ENCODE peak calls at places on chromosomes 1 and 21, in five cellular contexts. F, S, K, V and O are unnamed samples.

GRCh38 chr21:17513214-17514123 is 626 bp downstream of the CXADR start:
- DNase-seq in S (peak; percentile 61), K (peak; percentile 29), F (no peak), V (no peak), O (peak; percentile 23)

GRCh38 chr1:67713071-67713806 is 28.2 kb downstream of the GADD45A start:
- DNase-seq in F (no peak), K (peak; percentile 84), V (no peak), S (no peak), O (peak; percentile 48)

GRCh38 chr21:44854391-44854663 is 19.2 kb downstream of the PTTG1IP start:
- DNase-seq in F (no peak), S (no peak), K (no peak), V (no peak), O (no peak)

GRCh38 chr1:220787069-220787614 is 429 bp downstream of the MTARC1 start:
- DNase-seq in S (no peak), F (no peak), V (no peak), K (no peak), O (no peak)

GRCh38 chr1:196400478-196401453 is 207.5 kb downstream of the KCNT2 start:
- DNase-seq in K (peak; percentile 93), F (no peak), V (no peak), S (peak; percentile 28), O (peak; percentile 23)

GRCh38 chr1:26824735-26825134 is 1.8 kb upstream of the ZDHHC18 start:
- DNase-seq in S (no peak), V (no peak), K (no peak), F (no peak), O (no peak)

GRCh38 chr1:55007626-55008025 is 8.9 kb downstream of the BSND start:
- DNase-seq in K (no peak), F (no peak), S (no peak), V (no peak), O (no peak)

GRCh38 chr1:177571485-177572076 is 398.3 kb downstream of the SEC16B start:
- DNase-seq in V (no peak), F (no peak), K (peak; percentile 43), S (no peak), O (no peak)

GRCh38 chr1:231921951-231922350 is 295.4 kb downstream of the DISC1 start:
- DNase-seq in F (no peak), K (no peak), S (no peak), V (no peak), O (no peak)

GRCh38 chr21:44834951-44835646 is 17.2 kb upstream of the SUMO3 start:
- DNase-seq in V (no peak), S (no peak), K (no peak), F (no peak), O (no peak)

GRCh38 chr21:35150562-35151226 is 101.6 kb upstream of the RUNX1 start:
- DNase-seq in F (no peak), K (peak; percentile 47), V (no peak), S (no peak), O (no peak)

GRCh38 chr1:69755647-69756046 is 187.9 kb downstream of the LRRC7 start:
- DNase-seq in F (no peak), V (no peak), S (no peak), K (no peak), O (no peak)

GRCh38 chr1:6397844-6398243 is 4.3 kb upstream of the ACOT7 start:
- DNase-seq in S (no peak), F (no peak), V (no peak), K (no peak), O (no peak)

GRCh38 chr1:92804721-92805169 is 19.8 kb upstream of the EVI5 start:
- DNase-seq in S (peak; percentile 85), V (no peak), K (peak; percentile 90), F (no peak), O (peak; percentile 65)

GRCh38 chr1:180153032-180153431 is 1.6 kb upstream of the QSOX1 start:
- DNase-seq in K (no peak), S (no peak), V (no peak), F (peak; percentile 31), O (no peak)

GRCh38 chr1:17545354-17545753 is 5.9 kb downstream of the ARHGEF10L start:
- DNase-seq in K (peak; percentile 72), V (no peak), S (no peak), F (no peak), O (no peak)

GRCh38 chr1:204376919-204377799 is 17.4 kb upstream of the PLEKHA6 start:
- DNase-seq in K (no peak), S (peak; percentile 53), F (no peak), V (no peak), O (no peak)

GRCh38 chr1:91876040-91876470 is 9.9 kb downstream of the TGFBR3 start:
- DNase-seq in V (peak; percentile 65), S (no peak), F (no peak), K (no peak), O (no peak)

GRCh38 chr1:22127248-22127647 is 15.6 kb downstream of the WNT4 start:
- DNase-seq in K (no peak), F (no peak), S (no peak), V (no peak), O (peak; percentile 8)

GRCh38 chr1:183300828-183301227 is 114.8 kb downstream of the LAMC2 start:
- DNase-seq in F (no peak), V (no peak), S (no peak), K (no peak), O (no peak)

GRCh38 chr1:41466146-41466545 is 18.3 kb downstream of the EDN2 start:
- DNase-seq in V (peak; percentile 28), K (no peak), F (no peak), S (no peak), O (no peak)

GRCh38 chr1:172286629-172287076 is 133.8 kb upstream of the C1orf105 start:
- DNase-seq in V (no peak), K (peak; percentile 94), F (no peak), S (no peak), O (peak; percentile 47)

GRCh38 chr21:42433946-42434551 is 30.3 kb downstream of the UBASH3A start:
- DNase-seq in F (no peak), S (no peak), V (no peak), K (no peak), O (no peak)

GRCh38 chr1:42105025-42105424 is 48.2 kb upstream of the GUCA2B start:
- DNase-seq in F (no peak), V (no peak), K (no peak), S (no peak), O (no peak)

GRCh38 chr1:43441894-43442632 is 11.7 kb downstream of the HYI start:
- DNase-seq in S (peak; percentile 53), K (no peak), V (no peak), F (no peak), O (peak; percentile 11)

GRCh38 chr1:96865731-96866684 is 144.4 kb downstream of the PTBP2 start:
- DNase-seq in S (no peak), F (no peak), K (peak; percentile 100), V (no peak), O (peak; percentile 52)

GRCh38 chr1:28122183-28122582 is 33.8 kb upstream of the EYA3 start:
- DNase-seq in F (no peak), S (no peak), V (no peak), K (no peak), O (no peak)

GRCh38 chr21:32726742-32727477 is 903 bp downstream of the SYNJ1 start:
- DNase-seq in F (no peak), S (no peak), K (peak; percentile 20), V (no peak), O (no peak)

GRCh38 chr1:180953291-180953747 is 40.6 kb downstream of the KIAA1614 start:
- DNase-seq in S (no peak), F (no peak), K (no peak), V (peak; percentile 43), O (no peak)

GRCh38 chr1:27116210-27116609 is 38.7 kb downstream of the SLC9A1 start:
- DNase-seq in S (peak; percentile 74), K (no peak), V (no peak), F (no peak), O (peak; percentile 71)

GRCh38 chr1:31828341-31828740 is 12.5 kb upstream of the SPOCD1 start:
- DNase-seq in F (peak; percentile 64), V (no peak), K (no peak), S (no peak), O (no peak)
- H3K4me3 ChIP-seq in F (no peak overlapping the region), V (no peak overlapping the region), K (no peak overlapping the region), S (no peak overlapping the region), O (no peak overlapping the region)

GRCh38 chr1:165355221-165355976 is 1.1 kb downstream of the LMX1A start:
- DNase-seq in V (no peak), F (no peak), K (no peak), S (no peak), O (no peak)

GRCh38 chr1:165353731-165354671 is 2.5 kb downstream of the LMX1A start:
- DNase-seq in F (no peak), V (no peak), S (no peak), K (no peak), O (no peak)

GRCh38 chr1:165356876-165357275 is 361 bp upstream of the LMX1A start:
- DNase-seq in F (no peak), V (no peak), K (no peak), S (peak; percentile 44), O (no peak)

GRCh38 chr1:165354739-165355138 is 1.8 kb downstream of the LMX1A start:
- DNase-seq in V (no peak), K (no peak), F (no peak), S (no peak), O (no peak)

GRCh38 chr1:165355977-165356811 is at the start of gene LMX1A:
- DNase-seq in K (no peak), V (no peak), F (no peak), S (peak; percentile 51), O (no peak)
- H3K4me3 ChIP-seq in K (no peak within 1 kb of the TSS), V (no peak within 1 kb of the TSS), F (peak within 1 kb of the TSS; percentile 46), S (peak within 1 kb of the TSS; percentile 40), O (peak within 1 kb of the TSS; percentile 31)

GRCh38 chr21:46298083-46298412 is 11.9 kb downstream of the YBEY start:
- DNase-seq in K (peak; percentile 36), F (no peak), V (no peak), S (no peak), O (no peak)
- H3K4me3 ChIP-seq in K (peak overlapping the region; percentile 40), F (peak overlapping the region; percentile 40), V (no peak overlapping the region), S (peak overlapping the region; percentile 42), O (peak overlapping the region; percentile 36)

DNA sequence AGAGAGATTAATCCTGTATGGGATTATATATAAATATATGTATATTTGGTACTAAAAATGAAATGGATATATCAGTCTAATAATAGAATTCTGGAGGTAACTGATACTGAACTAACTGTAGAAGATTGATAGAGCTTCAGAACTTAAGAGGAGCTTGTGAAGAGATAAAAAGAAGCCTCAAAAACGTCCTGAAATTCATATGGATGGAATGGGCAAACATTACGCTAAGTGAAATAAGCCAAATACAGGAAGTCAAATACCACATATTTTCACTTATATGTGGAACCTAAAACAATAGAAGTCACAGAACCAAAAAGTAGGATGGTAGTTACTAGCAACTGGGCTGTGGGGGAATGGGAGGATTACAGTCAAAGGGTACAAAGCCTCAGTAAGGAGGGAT is 36.0 kb upstream of the ADGRL4 start:
- DNase-seq in F (no peak), K (no peak), V (no peak), S (no peak), O (no peak)
- H3K4me3 ChIP-seq in F (no peak overlapping the region), K (no peak overlapping the region), V (no peak overlapping the region), S (no peak overlapping the region), O (no peak overlapping the region)